ENCODE peak calls at places on chromosomes 16 and 17, in seven cellular contexts. R is Peyer's patch, Z is tibial nerve, J is sigmoid colon, F is endothelial cell of umbilical vein, B is gastrocnemius medialis, P is breast epithelium. I is an unnamed sample.

GRCh38 chr16:66925322-66925840 is at the start of gene RRAD:
- DNase-seq in F (peak; percentile 11), R (no peak), J (peak; percentile 77), Z (no peak), P (no peak), B (peak; percentile 73), I (peak; percentile 70)

GRCh38 chr17:42266918-42267766 is 9.0 kb downstream of the STAT5B start:
- DNase-seq in Z (no peak), P (no peak), B (peak; percentile 59), J (peak; percentile 52), R (no peak), F (no peak), I (no peak)

GRCh38 chr16:80602894-80603293 is 62.1 kb downstream of the DYNLRB2 start:
- DNase-seq in F (no peak), R (no peak), Z (no peak), J (no peak), B (no peak), P (no peak), I (no peak)

GRCh38 chr17:77356109-77356689 is 215.4 kb downstream of the SEC14L1 start:
- DNase-seq in F (no peak), Z (no peak), J (peak; percentile 62), B (no peak), P (no peak), R (no peak), I (peak; percentile 14)

GRCh38 chr16:66364117-66364958 is 2.2 kb upstream of the CDH5 start:
- DNase-seq in J (peak; percentile 83), P (peak; percentile 88), Z (peak; percentile 64), R (no peak), B (peak; percentile 22), F (peak; percentile 85), I (peak; percentile 54)

GRCh38 chr17:78882546-78883089 is 20.4 kb downstream of the CEP295NL start:
- DNase-seq in R (no peak), Z (no peak), J (no peak), P (no peak), B (no peak), F (no peak), I (no peak)

GRCh38 chr17:44968225-44969143 is at the start of gene C1QL1:
- DNase-seq in R (peak; percentile 92), P (peak; percentile 85), Z (peak; percentile 80), B (peak; percentile 74), J (peak; percentile 96), F (peak; percentile 89), I (peak; percentile 89)

GRCh38 chr16:59397638-59398037 is 663.5 kb upstream of the GOT2 start:
- DNase-seq in Z (no peak), F (no peak), P (no peak), B (no peak), J (no peak), R (no peak), I (no peak)

GRCh38 chr16:86848821-86849220 is 270.5 kb downstream of the FOXL1 start:
- DNase-seq in R (no peak), Z (no peak), P (no peak), F (no peak), B (no peak), J (no peak), I (no peak)

GRCh38 chr16:4412159-4412558 is 4.2 kb downstream of the CORO7 start:
- DNase-seq in R (no peak), F (no peak), B (no peak), Z (no peak), P (no peak), J (no peak), I (no peak)
- H3K4me3 ChIP-seq in R (no peak overlapping the region), F (no peak overlapping the region), B (no peak overlapping the region), Z (no peak overlapping the region), P (no peak overlapping the region), J (no peak overlapping the region), I (no peak overlapping the region)

GRCh38 chr17:7717756-7718350 is 309 bp downstream of the DNAH2 start:
- DNase-seq in P (no peak), B (no peak), Z (no peak), R (no peak), J (no peak), F (no peak), I (no peak)
- H3K27ac ChIP-seq in P (peak overlapping the region; percentile 65), B (no peak overlapping the region), Z (no peak overlapping the region), R (no peak overlapping the region), J (peak overlapping the region; percentile 63), F (no peak overlapping the region), I (peak overlapping the region; percentile 15)

GRCh38 chr17:58323420-58324408 is 4.9 kb downstream of the TSPOAP1 start:
- DNase-seq in B (no peak), J (no peak), R (no peak), Z (no peak), P (no peak), F (no peak), I (no peak)
- TF ChIP-seq POLR2A in B (no peak), J (no peak), R (no peak), Z (no peak), P (no peak), F (no peak), I (no peak)

GRCh38 chr17:40322417-40323315 is 13.7 kb downstream of the RARA start:
- DNase-seq in P (peak; percentile 86), F (peak; percentile 91), B (no peak), R (peak; percentile 63), J (peak; percentile 87), Z (peak; percentile 75), I (peak; percentile 73)

GRCh38 chr17:40320771-40321501 is 12.0 kb downstream of the RARA start:
- DNase-seq in Z (peak; percentile 72), P (peak; percentile 44), F (no peak), B (peak; percentile 59), J (peak; percentile 92), R (peak; percentile 58), I (peak; percentile 88)

GRCh38 chr17:40319651-40320550 is 10.9 kb downstream of the RARA start:
- DNase-seq in R (peak; percentile 51), P (peak; percentile 53), Z (no peak), F (no peak), J (no peak), B (no peak), I (peak; percentile 48)

GRCh38 chr17:40323317-40323716 is 14.3 kb downstream of the RARA start:
- DNase-seq in B (no peak), Z (no peak), P (no peak), R (no peak), F (no peak), J (no peak), I (no peak)

DNA sequence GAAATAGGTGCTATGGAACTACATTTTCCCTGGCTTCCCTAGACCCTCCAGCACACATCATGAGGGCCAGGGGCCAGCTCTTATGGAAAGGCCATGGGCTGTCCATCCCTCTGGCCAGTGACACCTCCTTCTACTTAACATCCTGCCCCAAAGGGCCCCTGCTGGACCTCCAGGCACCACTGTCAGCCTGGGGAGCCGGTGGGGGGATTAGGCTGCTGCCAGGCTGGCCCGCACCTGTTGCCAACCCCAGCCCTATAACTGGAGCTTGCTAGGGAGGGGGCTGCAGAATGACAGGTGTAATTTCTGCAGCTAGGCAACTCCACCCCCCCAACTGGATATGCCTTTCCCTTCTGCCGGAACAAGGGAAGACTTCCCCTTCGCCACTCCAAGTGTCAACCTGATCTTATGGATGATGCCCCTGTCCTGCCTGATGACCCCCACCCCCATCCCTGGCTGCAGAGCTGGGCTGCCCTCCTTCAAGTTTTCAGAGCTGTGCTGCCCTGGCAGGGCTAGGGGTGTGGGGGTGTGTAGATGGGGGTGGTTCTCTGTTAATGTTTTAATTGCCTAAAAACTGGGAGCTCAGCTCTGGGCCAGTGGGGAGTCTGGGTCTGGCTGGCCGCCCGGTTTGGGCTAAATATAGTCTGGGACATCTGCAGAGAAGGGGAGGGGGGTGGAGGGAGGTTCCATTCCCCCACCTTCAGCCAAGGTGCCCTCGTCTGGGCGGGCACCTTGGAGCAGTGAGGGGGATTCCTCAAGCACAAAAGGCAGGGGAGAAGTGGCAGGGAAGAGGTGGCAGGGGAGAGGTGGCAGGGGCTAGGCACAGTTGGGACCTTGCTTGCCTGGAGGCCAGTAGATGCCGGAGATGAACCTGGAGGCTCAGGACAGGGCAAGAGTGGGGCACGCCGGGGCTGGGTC is 12.8 kb downstream of the RARA start:
- DNase-seq in R (no peak), B (peak; percentile 60), J (peak; percentile 84), F (no peak), P (no peak), Z (no peak), I (no peak)
- H3K4me3 ChIP-seq in R (peak overlapping the region; percentile 51), B (peak overlapping the region; percentile 84), J (peak overlapping the region; percentile 87), F (peak overlapping the region; percentile 9), P (peak overlapping the region; percentile 86), Z (peak overlapping the region; percentile 51), I (peak overlapping the region; percentile 28)